ENCODE peak calls at places on chromosomes 6 and 20, in six cellular contexts. One of them, this sample, is unnamed.

GRCh38 chr6:38776515-38776914 is 61.4 kb downstream of the DNAH8 start:
- DNase-seq in ovary: no peak
- DNase-seq in germinal center: no peak
- DNase-seq in left ventricle myocardium inferior: no peak
- DNase-seq in AG09309: no peak
- DNase-seq in GM23338: no peak
- DNase-seq in this sample: no peak

GRCh38 chr6:52390361-52390727 is 28.4 kb downstream of the PAQR8 start:
- DNase-seq in AG09309: no peak
- DNase-seq in ovary: no peak
- DNase-seq in GM23338: no peak
- DNase-seq in left ventricle myocardium inferior: no peak
- DNase-seq in germinal center: peak
- DNase-seq in this sample: peak

GRCh38 chr20:49219924-49220831 is 962 bp downstream of the DDX27 start:
- DNase-seq in AG09309: no peak
- DNase-seq in germinal center: no peak
- DNase-seq in GM23338: no peak
- DNase-seq in ovary: no peak
- DNase-seq in left ventricle myocardium inferior: no peak
- DNase-seq in this sample: no peak

GRCh38 chr20:47099749-47100515 is 205.3 kb downstream of the EYA2 start:
- DNase-seq in GM23338: no peak
- DNase-seq in left ventricle myocardium inferior: peak
- DNase-seq in AG09309: no peak
- DNase-seq in germinal center: no peak
- DNase-seq in ovary: no peak
- DNase-seq in this sample: no peak

GRCh38 chr20:19808498-19808897 is 50.4 kb downstream of the RIN2 start:
- DNase-seq in GM23338: no peak
- DNase-seq in ovary: no peak
- DNase-seq in left ventricle myocardium inferior: no peak
- DNase-seq in germinal center: no peak
- DNase-seq in AG09309: no peak
- DNase-seq in this sample: no peak

GRCh38 chr6:168188310-168188973 is 109.4 kb upstream of the FRMD1 start:
- DNase-seq in ovary: no peak
- DNase-seq in AG09309: no peak
- DNase-seq in germinal center: no peak
- DNase-seq in GM23338: no peak
- DNase-seq in left ventricle myocardium inferior: no peak
- DNase-seq in this sample: no peak

GRCh38 chr20:60420676-60421229 is 462.5 kb downstream of the CDH26 start:
- DNase-seq in AG09309: no peak
- DNase-seq in ovary: no peak
- DNase-seq in germinal center: no peak
- DNase-seq in GM23338: no peak
- DNase-seq in left ventricle myocardium inferior: no peak
- DNase-seq in this sample: no peak

GRCh38 chr6:167448378-167448777 is 123.5 kb downstream of the TTLL2 start:
- DNase-seq in GM23338: no peak
- DNase-seq in ovary: no peak
- DNase-seq in germinal center: no peak
- DNase-seq in left ventricle myocardium inferior: no peak
- DNase-seq in AG09309: no peak
- DNase-seq in this sample: no peak

GRCh38 chr6:165487347-165487746 is 175.7 kb downstream of the PDE10A start:
- DNase-seq in ovary: no peak
- DNase-seq in germinal center: no peak
- DNase-seq in AG09309: no peak
- DNase-seq in left ventricle myocardium inferior: no peak
- DNase-seq in GM23338: no peak
- DNase-seq in this sample: no peak

GRCh38 chr20:36875702-36876472 is at the start of gene TLDC2:
- DNase-seq in germinal center: no peak
- DNase-seq in left ventricle myocardium inferior: no peak
- DNase-seq in GM23338: no peak
- DNase-seq in AG09309: no peak
- DNase-seq in ovary: no peak
- DNase-seq in this sample: no peak

GRCh38 chr6:26312096-26312463 is 52.9 kb upstream of the BTN3A2 start:
- DNase-seq in GM23338: no peak
- DNase-seq in AG09309: no peak
- DNase-seq in left ventricle myocardium inferior: no peak
- DNase-seq in ovary: no peak
- DNase-seq in germinal center: no peak
- DNase-seq in this sample: no peak

This sample was measured in H4.